ENCODE peak calls at places on chromosome 21, in five cellular contexts. One of them, this sample, is unnamed.

GRCh38 chr21:29078884-29079765 is 5.7 kb upstream of the CCT8 start:
- DNase-seq in mesenchymal stem cell: peak; percentile 29
- DNase-seq in GM23248: no peak
- DNase-seq in substantia nigra: peak; percentile 10
- DNase-seq in CD4-positive, alpha-beta memory T cell: peak; percentile 40
- DNase-seq in this sample: no peak

GRCh38 chr21:29164330-29164942 is 34.0 kb downstream of the MAP3K7CL start:
- DNase-seq in mesenchymal stem cell: peak; percentile 86
- DNase-seq in GM23248: peak; percentile 88
- DNase-seq in CD4-positive, alpha-beta memory T cell: no peak
- DNase-seq in substantia nigra: no peak
- DNase-seq in this sample: no peak

GRCh38 chr21:16058896-16059295 is 329.1 kb downstream of the USP25 start:
- DNase-seq in GM23248: peak; percentile 32
- DNase-seq in CD4-positive, alpha-beta memory T cell: no peak
- DNase-seq in mesenchymal stem cell: no peak
- DNase-seq in substantia nigra: no peak
- DNase-seq in this sample: no peak

GRCh38 chr21:38468989-38469388 is 29.3 kb downstream of the ERG start:
- DNase-seq in CD4-positive, alpha-beta memory T cell: no peak
- DNase-seq in mesenchymal stem cell: no peak
- DNase-seq in substantia nigra: no peak
- DNase-seq in GM23248: peak; percentile 57
- DNase-seq in this sample: no peak

GRCh38 chr21:17612023-17612564 is 607 bp downstream of the BTG3 start:
- DNase-seq in substantia nigra: no peak
- DNase-seq in CD4-positive, alpha-beta memory T cell: no peak
- DNase-seq in mesenchymal stem cell: peak; percentile 88
- DNase-seq in GM23248: peak; percentile 69
- DNase-seq in this sample: peak; percentile 3

GRCh38 chr21:38597436-38597835 is 99.2 kb upstream of the ERG start:
- DNase-seq in CD4-positive, alpha-beta memory T cell: no peak
- DNase-seq in GM23248: peak; percentile 66
- DNase-seq in mesenchymal stem cell: peak; percentile 3
- DNase-seq in substantia nigra: no peak
- DNase-seq in this sample: no peak

GRCh38 chr21:26686278-26686677 is 113.2 kb upstream of the CYYR1 start:
- DNase-seq in substantia nigra: no peak
- DNase-seq in GM23248: peak; percentile 37
- DNase-seq in mesenchymal stem cell: peak; percentile 9
- DNase-seq in CD4-positive, alpha-beta memory T cell: peak; percentile 23
- DNase-seq in this sample: no peak

GRCh38 chr21:26795866-26796329 is 49.3 kb downstream of the ADAMTS1 start:
- DNase-seq in CD4-positive, alpha-beta memory T cell: no peak
- DNase-seq in mesenchymal stem cell: peak; percentile 97
- DNase-seq in GM23248: peak; percentile 86
- DNase-seq in substantia nigra: peak; percentile 44
- DNase-seq in this sample: no peak

GRCh38 chr21:28550057-28550825 is 442.4 kb downstream of the LTN1 start:
- DNase-seq in GM23248: peak; percentile 42
- DNase-seq in mesenchymal stem cell: no peak
- DNase-seq in substantia nigra: no peak
- DNase-seq in CD4-positive, alpha-beta memory T cell: no peak
- DNase-seq in this sample: no peak

GRCh38 chr21:25428537-25428936 is 178.7 kb downstream of the MRPL39 start:
- DNase-seq in mesenchymal stem cell: no peak
- DNase-seq in substantia nigra: no peak
- DNase-seq in GM23248: no peak
- DNase-seq in CD4-positive, alpha-beta memory T cell: no peak
- DNase-seq in this sample: no peak

GRCh38 chr21:39502631-39503030 is 50.9 kb downstream of the SH3BGR start:
- DNase-seq in mesenchymal stem cell: no peak
- DNase-seq in GM23248: no peak
- DNase-seq in substantia nigra: peak; percentile 57
- DNase-seq in CD4-positive, alpha-beta memory T cell: no peak
- DNase-seq in this sample: no peak

GRCh38 chr21:25362375-25363267 is 244.7 kb downstream of the MRPL39 start:
- DNase-seq in mesenchymal stem cell: no peak
- DNase-seq in GM23248: no peak
- DNase-seq in substantia nigra: no peak
- DNase-seq in CD4-positive, alpha-beta memory T cell: no peak
- DNase-seq in this sample: no peak

GRCh38 chr21:17467392-17467791 is 45.5 kb upstream of the CXADR start:
- DNase-seq in GM23248: no peak
- DNase-seq in substantia nigra: no peak
- DNase-seq in CD4-positive, alpha-beta memory T cell: no peak
- DNase-seq in mesenchymal stem cell: no peak
- DNase-seq in this sample: no peak

GRCh38 chr21:39444406-39445145 is 1.0 kb downstream of the LCA5L start:
- DNase-seq in substantia nigra: no peak
- DNase-seq in mesenchymal stem cell: peak; percentile 84
- DNase-seq in GM23248: peak; percentile 75
- DNase-seq in CD4-positive, alpha-beta memory T cell: no peak
- DNase-seq in this sample: no peak

GRCh38 chr21:21268061-21268471 is 269.9 kb downstream of the NCAM2 start:
- DNase-seq in mesenchymal stem cell: no peak
- DNase-seq in CD4-positive, alpha-beta memory T cell: no peak
- DNase-seq in substantia nigra: no peak
- DNase-seq in GM23248: peak; percentile 0
- DNase-seq in this sample: no peak

GRCh38 chr21:24825348-24825747 is 781.9 kb downstream of the MRPL39 start:
- DNase-seq in CD4-positive, alpha-beta memory T cell: no peak
- DNase-seq in GM23248: no peak
- DNase-seq in mesenchymal stem cell: no peak
- DNase-seq in substantia nigra: no peak
- DNase-seq in this sample: no peak

GRCh38 chr21:22416555-22416954 is 1418.3 kb downstream of the NCAM2 start:
- DNase-seq in substantia nigra: no peak
- DNase-seq in GM23248: no peak
- DNase-seq in CD4-positive, alpha-beta memory T cell: no peak
- DNase-seq in mesenchymal stem cell: no peak
- DNase-seq in this sample: no peak

DNA sequence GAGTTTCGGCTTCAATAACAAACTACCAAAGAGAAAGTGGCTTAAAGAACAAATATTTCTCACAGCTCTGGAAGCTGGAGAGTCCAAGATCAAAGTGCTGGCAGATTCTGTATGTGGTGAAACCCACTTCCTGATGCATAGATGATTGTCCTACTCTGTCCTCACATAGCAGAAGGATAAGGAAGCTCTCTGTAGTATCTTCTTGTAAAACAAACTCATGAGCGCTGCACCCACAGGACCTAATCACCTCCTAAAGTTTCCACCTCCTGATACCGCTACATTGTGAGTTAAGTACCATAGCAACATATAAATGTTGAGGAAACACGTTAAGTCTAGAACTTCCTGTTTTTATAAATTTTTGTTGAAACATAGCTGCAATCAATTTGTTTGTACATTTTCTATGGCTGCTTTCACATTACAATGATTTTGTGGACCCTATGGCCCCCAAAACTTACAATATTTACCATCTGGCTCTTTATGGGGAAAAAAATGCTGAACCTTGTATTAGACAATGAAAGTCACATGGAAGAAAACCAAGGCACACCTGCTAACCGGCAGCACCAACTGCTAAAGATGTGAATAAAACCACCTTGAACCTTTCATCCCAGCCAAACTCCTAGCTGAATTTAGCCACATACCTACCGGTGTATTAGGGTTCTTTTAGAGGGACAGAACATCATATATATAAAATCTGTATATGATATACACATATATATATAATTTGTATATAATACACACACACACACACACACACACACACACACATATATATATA is 1423.4 kb downstream of the NCAM2 start:
- DNase-seq in CD4-positive, alpha-beta memory T cell: peak; percentile 2
- DNase-seq in GM23248: no peak
- DNase-seq in substantia nigra: no peak
- DNase-seq in mesenchymal stem cell: no peak
- DNase-seq in this sample: peak; percentile 7
- H3K27ac ChIP-seq in CD4-positive, alpha-beta memory T cell: no peak overlapping the region
- H3K27ac ChIP-seq in GM23248: no peak overlapping the region
- H3K27ac ChIP-seq in substantia nigra: no peak overlapping the region
- H3K27ac ChIP-seq in mesenchymal stem cell: no peak overlapping the region
- H3K27ac ChIP-seq in this sample: no peak overlapping the region

DNA sequence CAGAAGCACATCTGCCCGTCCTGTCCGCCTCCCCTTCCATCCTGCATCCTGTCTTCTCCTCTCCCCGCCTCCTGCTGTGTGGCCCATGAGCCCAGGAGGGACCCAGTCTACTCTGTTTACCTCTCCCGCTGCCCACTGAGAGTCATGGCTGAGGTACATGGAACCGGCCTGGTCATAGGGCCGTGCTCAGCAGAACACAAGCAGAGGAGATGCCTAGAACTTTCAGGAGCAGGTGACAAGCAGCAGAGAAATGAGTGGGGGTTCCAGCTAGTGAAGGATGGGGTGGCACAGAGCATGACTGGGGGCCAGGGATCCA is 70.8 kb downstream of the ATP5PO start:
- DNase-seq in GM23248: no peak
- DNase-seq in substantia nigra: no peak
- DNase-seq in CD4-positive, alpha-beta memory T cell: no peak
- DNase-seq in mesenchymal stem cell: no peak
- DNase-seq in this sample: no peak
- H3K27ac ChIP-seq in GM23248: no peak overlapping the region
- H3K27ac ChIP-seq in substantia nigra: no peak overlapping the region
- H3K27ac ChIP-seq in CD4-positive, alpha-beta memory T cell: no peak overlapping the region
- H3K27ac ChIP-seq in mesenchymal stem cell: no peak overlapping the region
- H3K27ac ChIP-seq in this sample: no peak overlapping the region

DNA sequence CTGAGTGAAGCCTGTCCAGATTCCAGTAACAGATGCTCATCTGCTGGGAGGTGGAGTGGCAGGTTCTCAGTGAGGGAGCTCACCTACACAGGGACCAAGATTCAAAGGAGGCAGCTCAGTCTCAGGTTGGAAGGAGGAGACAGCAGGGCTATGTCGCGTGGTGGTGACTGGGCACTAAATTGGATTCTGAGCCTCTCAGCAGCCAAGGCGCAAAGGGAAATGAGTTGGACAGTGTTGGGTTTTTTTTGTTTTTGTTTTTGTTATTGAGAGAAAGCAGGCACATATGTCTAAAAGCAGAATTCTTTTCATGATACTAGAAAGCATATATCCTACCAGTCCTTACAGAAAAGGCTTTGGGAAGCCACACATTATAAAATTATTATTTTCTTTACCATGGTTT is 26.2 kb downstream of the UMODL1 start:
- DNase-seq in mesenchymal stem cell: peak; percentile 65
- DNase-seq in substantia nigra: no peak
- DNase-seq in GM23248: peak; percentile 42
- DNase-seq in CD4-positive, alpha-beta memory T cell: no peak
- DNase-seq in this sample: no peak
- H3K27ac ChIP-seq in mesenchymal stem cell: no peak overlapping the region
- H3K27ac ChIP-seq in substantia nigra: no peak overlapping the region
- H3K27ac ChIP-seq in GM23248: peak overlapping the region; percentile 98
- H3K27ac ChIP-seq in CD4-positive, alpha-beta memory T cell: no peak overlapping the region
- H3K27ac ChIP-seq in this sample: no peak overlapping the region

GRCh38 chr21:42570841-42571387 is 57.3 kb downstream of the SLC37A1 start:
- DNase-seq in CD4-positive, alpha-beta memory T cell: no peak
- DNase-seq in substantia nigra: no peak
- DNase-seq in GM23248: no peak
- DNase-seq in mesenchymal stem cell: no peak
- DNase-seq in this sample: no peak
- H3K27ac ChIP-seq in CD4-positive, alpha-beta memory T cell: no peak overlapping the region
- H3K27ac ChIP-seq in substantia nigra: no peak overlapping the region
- H3K27ac ChIP-seq in GM23248: no peak overlapping the region
- H3K27ac ChIP-seq in mesenchymal stem cell: no peak overlapping the region
- H3K27ac ChIP-seq in this sample: no peak overlapping the region

GRCh38 chr21:34715518-34715917 is 46.7 kb downstream of the CLIC6 start:
- DNase-seq in CD4-positive, alpha-beta memory T cell: no peak
- DNase-seq in substantia nigra: no peak
- DNase-seq in GM23248: no peak
- DNase-seq in mesenchymal stem cell: no peak
- DNase-seq in this sample: no peak
- H3K27ac ChIP-seq in CD4-positive, alpha-beta memory T cell: no peak overlapping the region
- H3K27ac ChIP-seq in substantia nigra: no peak overlapping the region
- H3K27ac ChIP-seq in GM23248: no peak overlapping the region
- H3K27ac ChIP-seq in mesenchymal stem cell: no peak overlapping the region
- H3K27ac ChIP-seq in this sample: no peak overlapping the region

GRCh38 chr21:33057385-33057940 is 12.5 kb upstream of the OLIG1 start:
- DNase-seq in mesenchymal stem cell: no peak
- DNase-seq in substantia nigra: no peak
- DNase-seq in GM23248: no peak
- DNase-seq in CD4-positive, alpha-beta memory T cell: no peak
- DNase-seq in this sample: no peak

GRCh38 chr21:33046455-33046854 is 20.7 kb downstream of the OLIG2 start:
- DNase-seq in CD4-positive, alpha-beta memory T cell: no peak
- DNase-seq in mesenchymal stem cell: no peak
- DNase-seq in GM23248: no peak
- DNase-seq in substantia nigra: no peak
- DNase-seq in this sample: no peak

GRCh38 chr21:33053986-33054385 is 16.0 kb upstream of the OLIG1 start:
- DNase-seq in GM23248: no peak
- DNase-seq in CD4-positive, alpha-beta memory T cell: no peak
- DNase-seq in substantia nigra: no peak
- DNase-seq in mesenchymal stem cell: no peak
- DNase-seq in this sample: no peak

GRCh38 chr21:33047231-33047630 is 21.5 kb downstream of the OLIG2 start:
- DNase-seq in CD4-positive, alpha-beta memory T cell: no peak
- DNase-seq in GM23248: peak; percentile 88
- DNase-seq in mesenchymal stem cell: no peak
- DNase-seq in substantia nigra: no peak
- DNase-seq in this sample: no peak

GRCh38 chr21:33051925-33052324 is 18.0 kb upstream of the OLIG1 start:
- DNase-seq in substantia nigra: no peak
- DNase-seq in mesenchymal stem cell: no peak
- DNase-seq in GM23248: no peak
- DNase-seq in CD4-positive, alpha-beta memory T cell: no peak
- DNase-seq in this sample: no peak
- H3K27ac ChIP-seq in substantia nigra: peak overlapping the region; percentile 72
- H3K27ac ChIP-seq in mesenchymal stem cell: no peak overlapping the region
- H3K27ac ChIP-seq in GM23248: no peak overlapping the region
- H3K27ac ChIP-seq in CD4-positive, alpha-beta memory T cell: no peak overlapping the region
- H3K27ac ChIP-seq in this sample: no peak overlapping the region

DNA sequence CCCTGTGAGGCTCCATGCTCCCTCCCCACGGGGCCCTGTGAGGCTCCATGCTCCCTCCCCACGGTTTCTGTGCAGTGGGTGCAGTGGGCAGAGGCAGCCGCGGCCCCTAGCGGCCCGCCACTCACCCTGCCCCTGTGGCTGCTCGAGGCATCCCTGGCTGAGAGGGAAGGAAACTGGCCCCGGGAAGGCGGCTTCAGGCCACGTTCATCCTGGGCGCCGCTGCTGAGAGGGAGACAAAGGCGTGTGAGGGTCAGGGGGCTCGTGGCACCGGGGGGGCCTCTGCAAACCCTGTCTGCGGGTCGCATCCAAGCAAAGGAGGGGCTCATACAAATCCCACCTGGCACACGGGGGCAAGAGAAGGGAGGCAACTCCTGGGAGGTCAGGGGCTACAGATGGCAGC is 8.5 kb downstream of the CFAP410 start:
- DNase-seq in CD4-positive, alpha-beta memory T cell: no peak
- DNase-seq in GM23248: no peak
- DNase-seq in mesenchymal stem cell: no peak
- DNase-seq in substantia nigra: no peak
- DNase-seq in this sample: no peak
- H3K27ac ChIP-seq in CD4-positive, alpha-beta memory T cell: no peak overlapping the region
- H3K27ac ChIP-seq in GM23248: no peak overlapping the region
- H3K27ac ChIP-seq in mesenchymal stem cell: no peak overlapping the region
- H3K27ac ChIP-seq in substantia nigra: no peak overlapping the region
- H3K27ac ChIP-seq in this sample: no peak overlapping the region

GRCh38 chr21:36126166-36126565 is 8.7 kb upstream of the CBR3 start:
- DNase-seq in mesenchymal stem cell: peak; percentile 18
- DNase-seq in CD4-positive, alpha-beta memory T cell: no peak
- DNase-seq in substantia nigra: no peak
- DNase-seq in GM23248: peak; percentile 29
- DNase-seq in this sample: no peak
- H3K27ac ChIP-seq in mesenchymal stem cell: no peak overlapping the region
- H3K27ac ChIP-seq in CD4-positive, alpha-beta memory T cell: no peak overlapping the region
- H3K27ac ChIP-seq in substantia nigra: no peak overlapping the region
- H3K27ac ChIP-seq in GM23248: no peak overlapping the region
- H3K27ac ChIP-seq in this sample: no peak overlapping the region

GRCh38 chr21:46600978-46601377 is 3.9 kb downstream of the S100B start:
- DNase-seq in GM23248: no peak
- DNase-seq in substantia nigra: no peak
- DNase-seq in mesenchymal stem cell: no peak
- DNase-seq in CD4-positive, alpha-beta memory T cell: no peak
- DNase-seq in this sample: no peak
- H3K27ac ChIP-seq in GM23248: no peak overlapping the region
- H3K27ac ChIP-seq in substantia nigra: peak overlapping the region; percentile 47
- H3K27ac ChIP-seq in mesenchymal stem cell: no peak overlapping the region
- H3K27ac ChIP-seq in CD4-positive, alpha-beta memory T cell: no peak overlapping the region
- H3K27ac ChIP-seq in this sample: no peak overlapping the region

This sample was measured in CD8-positive, alpha-beta memory T cell.